ENCODE peak calls at places on chromosomes 12 and 14, in seven cellular contexts. One of them, this sample, is unnamed.

GRCh38 chr12:5073838-5074237 is 30.2 kb downstream of the KCNA5 start:
- DNase-seq in H1: peak
- DNase-seq in SK-N-SH: peak
- DNase-seq in GM12878: no peak
- DNase-seq in GM12892: no peak
- DNase-seq in K562: no peak
- DNase-seq in HepG2: no peak
- DNase-seq in this sample: no peak

GRCh38 chr12:14777271-14777670 is 26.0 kb downstream of the WBP11 start:
- DNase-seq in H1: no peak
- DNase-seq in SK-N-SH: no peak
- DNase-seq in GM12878: no peak
- DNase-seq in GM12892: no peak
- DNase-seq in K562: no peak
- DNase-seq in HepG2: peak
- DNase-seq in this sample: no peak

GRCh38 chr12:89390802-89391673 is 38.7 kb upstream of the DUSP6 start:
- DNase-seq in H1: no peak
- DNase-seq in SK-N-SH: no peak
- DNase-seq in GM12878: no peak
- DNase-seq in GM12892: no peak
- DNase-seq in K562: no peak
- DNase-seq in HepG2: peak
- DNase-seq in this sample: no peak

GRCh38 chr12:674272-674781 is 11.1 kb upstream of the NINJ2 start:
- DNase-seq in H1: no peak
- DNase-seq in SK-N-SH: no peak
- DNase-seq in GM12878: peak
- DNase-seq in GM12892: no peak
- DNase-seq in K562: no peak
- DNase-seq in HepG2: no peak
- DNase-seq in this sample: no peak

GRCh38 chr14:37826869-37827268 is 231.4 kb downstream of the TTC6 start:
- DNase-seq in H1: no peak
- DNase-seq in SK-N-SH: no peak
- DNase-seq in GM12878: no peak
- DNase-seq in GM12892: no peak
- DNase-seq in K562: no peak
- DNase-seq in HepG2: no peak
- DNase-seq in this sample: no peak

GRCh38 chr12:104182621-104183378 is 32.8 kb upstream of the TXNRD1 start:
- DNase-seq in H1: no peak
- DNase-seq in SK-N-SH: no peak
- DNase-seq in GM12878: no peak
- DNase-seq in GM12892: no peak
- DNase-seq in K562: no peak
- DNase-seq in HepG2: no peak
- DNase-seq in this sample: no peak

GRCh38 chr12:88958961-88959360 is 378.7 kb upstream of the KITLG start:
- DNase-seq in H1: no peak
- DNase-seq in SK-N-SH: no peak
- DNase-seq in GM12878: no peak
- DNase-seq in GM12892: no peak
- DNase-seq in K562: no peak
- DNase-seq in HepG2: no peak
- DNase-seq in this sample: no peak

GRCh38 chr12:2273288-2273687 is 220.5 kb downstream of the CACNA1C start:
- DNase-seq in H1: no peak
- DNase-seq in SK-N-SH: no peak
- DNase-seq in GM12878: no peak
- DNase-seq in GM12892: no peak
- DNase-seq in K562: no peak
- DNase-seq in HepG2: no peak
- DNase-seq in this sample: no peak

GRCh38 chr12:54611715-54612116 is 23.0 kb downstream of the LACRT start:
- DNase-seq in H1: no peak
- DNase-seq in SK-N-SH: no peak
- DNase-seq in GM12878: no peak
- DNase-seq in GM12892: no peak
- DNase-seq in K562: no peak
- DNase-seq in HepG2: no peak
- DNase-seq in this sample: no peak

GRCh38 chr14:90805662-90806548 is 10.3 kb downstream of the TTC7B start:
- DNase-seq in H1: no peak
- DNase-seq in SK-N-SH: no peak
- DNase-seq in GM12878: no peak
- DNase-seq in GM12892: no peak
- DNase-seq in K562: peak
- DNase-seq in HepG2: no peak
- DNase-seq in this sample: no peak

GRCh38 chr12:126069549-126070165 is 1004.4 kb downstream of the AACS start:
- DNase-seq in H1: peak
- DNase-seq in SK-N-SH: peak
- DNase-seq in GM12878: no peak
- DNase-seq in GM12892: no peak
- DNase-seq in K562: peak
- DNase-seq in HepG2: peak
- DNase-seq in this sample: peak

GRCh38 chr12:99043319-99043914 is 398.3 kb downstream of the APAF1 start:
- DNase-seq in H1: peak
- DNase-seq in SK-N-SH: peak
- DNase-seq in GM12878: peak
- DNase-seq in GM12892: peak
- DNase-seq in K562: peak
- DNase-seq in HepG2: peak
- DNase-seq in this sample: peak

GRCh38 chr12:106794369-106794768 is 19.9 kb downstream of the RIC8B start:
- DNase-seq in H1: no peak
- DNase-seq in SK-N-SH: no peak
- DNase-seq in GM12878: no peak
- DNase-seq in GM12892: no peak
- DNase-seq in K562: peak
- DNase-seq in HepG2: no peak
- DNase-seq in this sample: no peak

GRCh38 chr14:99531221-99532096 is 50.2 kb downstream of the CCNK start:
- DNase-seq in H1: no peak
- DNase-seq in SK-N-SH: no peak
- DNase-seq in GM12878: no peak
- DNase-seq in GM12892: no peak
- DNase-seq in K562: no peak
- DNase-seq in HepG2: no peak
- DNase-seq in this sample: no peak

GRCh38 chr14:21652209-21652808 is 1.3 kb upstream of the OR4E2 start:
- DNase-seq in H1: no peak
- DNase-seq in SK-N-SH: no peak
- DNase-seq in GM12878: no peak
- DNase-seq in GM12892: no peak
- DNase-seq in K562: no peak
- DNase-seq in HepG2: no peak
- DNase-seq in this sample: no peak

GRCh38 chr14:21642683-21643082 is 7.9 kb upstream of the OR10G2 start:
- DNase-seq in H1: no peak
- DNase-seq in SK-N-SH: no peak
- DNase-seq in GM12878: no peak
- DNase-seq in GM12892: no peak
- DNase-seq in K562: no peak
- DNase-seq in HepG2: no peak
- DNase-seq in this sample: no peak

GRCh38 chr14:21643407-21643806 is 8.7 kb upstream of the OR10G2 start:
- DNase-seq in H1: no peak
- DNase-seq in SK-N-SH: no peak
- DNase-seq in GM12878: no peak
- DNase-seq in GM12892: no peak
- DNase-seq in K562: no peak
- DNase-seq in HepG2: no peak
- DNase-seq in this sample: no peak

DNA sequence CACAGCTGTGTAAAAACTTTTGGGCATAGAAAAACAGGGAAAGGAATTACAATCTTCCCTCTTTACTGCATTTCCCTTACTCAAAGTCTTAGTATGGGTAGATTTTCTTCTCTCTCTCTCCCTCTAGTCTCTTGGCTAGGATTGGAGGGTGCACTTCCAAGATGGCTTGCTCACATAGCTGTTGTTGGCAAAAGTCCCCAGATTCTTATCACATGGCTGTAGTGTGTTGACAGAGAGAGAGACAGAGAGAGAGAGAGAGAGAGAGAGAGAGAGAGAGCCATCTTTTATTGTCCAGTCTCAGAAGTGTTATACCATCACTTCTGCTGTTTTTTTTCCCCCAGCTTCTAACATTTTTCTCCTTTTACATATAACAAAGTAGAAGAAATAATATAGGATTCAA is 6.3 kb upstream of the OR4E2 start:
- DNase-seq in H1: no peak
- DNase-seq in SK-N-SH: no peak
- DNase-seq in GM12878: no peak
- DNase-seq in GM12892: no peak
- DNase-seq in K562: no peak
- DNase-seq in HepG2: no peak
- DNase-seq in this sample: no peak
- TF ChIP-seq TAF1 in H1: no peak
- TF ChIP-seq TAF1 in SK-N-SH: no peak
- TF ChIP-seq TAF1 in GM12878: no peak
- TF ChIP-seq TAF1 in GM12892: no peak
- TF ChIP-seq TAF1 in K562: no peak
- TF ChIP-seq TAF1 in HepG2: no peak
- TF ChIP-seq TAF1 in this sample: no peak

GRCh38 chr12:51976376-51977160 is 25.1 kb downstream of the ACVR1B start:
- DNase-seq in H1: no peak
- DNase-seq in SK-N-SH: no peak
- DNase-seq in GM12878: no peak
- DNase-seq in GM12892: no peak
- DNase-seq in K562: no peak
- DNase-seq in HepG2: peak
- DNase-seq in this sample: no peak

GRCh38 chr12:51984657-51985056 is 22.1 kb upstream of the TAMALIN start:
- DNase-seq in H1: no peak
- DNase-seq in SK-N-SH: no peak
- DNase-seq in GM12878: no peak
- DNase-seq in GM12892: no peak
- DNase-seq in K562: no peak
- DNase-seq in HepG2: no peak
- DNase-seq in this sample: no peak

GRCh38 chr12:51977320-51977753 is 25.8 kb downstream of the ACVR1B start:
- DNase-seq in H1: no peak
- DNase-seq in SK-N-SH: no peak
- DNase-seq in GM12878: no peak
- DNase-seq in GM12892: no peak
- DNase-seq in K562: no peak
- DNase-seq in HepG2: peak
- DNase-seq in this sample: no peak

GRCh38 chr12:51980809-51981127 is 26.0 kb upstream of the TAMALIN start:
- DNase-seq in H1: no peak
- DNase-seq in SK-N-SH: no peak
- DNase-seq in GM12878: no peak
- DNase-seq in GM12892: no peak
- DNase-seq in K562: no peak
- DNase-seq in HepG2: no peak
- DNase-seq in this sample: no peak

GRCh38 chr12:51980051-51980808 is 26.5 kb upstream of the TAMALIN start:
- DNase-seq in H1: peak
- DNase-seq in SK-N-SH: peak
- DNase-seq in GM12878: no peak
- DNase-seq in GM12892: peak
- DNase-seq in K562: peak
- DNase-seq in HepG2: peak
- DNase-seq in this sample: peak
- TF ChIP-seq TAF1 in H1: no peak
- TF ChIP-seq TAF1 in SK-N-SH: no peak
- TF ChIP-seq TAF1 in GM12878: no peak
- TF ChIP-seq TAF1 in GM12892: no peak
- TF ChIP-seq TAF1 in K562: no peak
- TF ChIP-seq TAF1 in HepG2: no peak
- TF ChIP-seq TAF1 in this sample: no peak

DNA sequence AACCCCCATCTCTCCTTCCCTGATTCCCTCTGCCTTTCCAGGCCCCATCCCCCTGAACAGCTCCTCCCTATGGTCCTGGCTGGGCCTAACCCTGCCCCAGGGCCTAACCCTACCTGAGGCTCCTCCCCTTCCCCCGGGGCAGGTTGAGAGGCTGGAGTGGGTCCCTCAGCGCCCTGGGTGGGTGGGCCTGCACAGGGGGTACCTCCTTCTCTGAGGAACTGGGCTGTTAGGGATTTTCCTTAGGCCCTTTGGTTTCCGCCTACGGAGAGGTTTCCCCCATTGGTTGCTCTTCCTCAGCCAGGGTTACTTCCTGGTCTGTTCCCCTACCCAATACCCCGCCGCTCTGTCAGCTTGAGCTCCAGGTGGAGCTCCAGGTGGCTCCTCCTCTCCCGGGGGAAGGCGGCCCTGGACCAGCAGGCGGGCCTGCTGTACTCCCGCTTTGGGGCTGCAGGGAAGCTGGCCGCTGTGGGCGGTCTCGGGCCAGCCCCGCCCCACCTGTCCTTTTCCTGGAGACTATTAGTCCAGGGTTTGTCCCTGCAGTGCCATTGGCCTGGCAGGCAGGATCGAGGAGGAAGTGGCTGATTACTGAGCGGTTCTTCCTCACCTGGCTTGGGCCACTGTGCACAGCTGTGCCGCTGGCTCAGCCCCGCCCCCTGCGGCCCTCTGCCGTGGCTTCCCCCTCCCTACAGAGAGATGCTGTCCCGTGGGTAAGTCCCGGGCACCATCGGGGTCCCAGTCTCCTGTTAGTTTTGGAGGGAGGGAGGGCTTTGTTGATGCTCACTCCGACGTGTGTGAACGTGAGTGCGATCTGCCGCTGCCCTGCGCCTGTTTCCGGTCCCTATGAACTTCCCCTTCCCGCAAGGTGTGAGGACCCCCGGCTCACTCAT is 2.5 kb downstream of the C12orf57 start:
- DNase-seq in H1: peak
- DNase-seq in SK-N-SH: peak
- DNase-seq in GM12878: peak
- DNase-seq in GM12892: no peak
- DNase-seq in K562: peak
- DNase-seq in HepG2: peak
- DNase-seq in this sample: no peak
- TF ChIP-seq TAF1 in H1: peak
- TF ChIP-seq TAF1 in SK-N-SH: no peak
- TF ChIP-seq TAF1 in GM12878: no peak
- TF ChIP-seq TAF1 in GM12892: no peak
- TF ChIP-seq TAF1 in K562: no peak
- TF ChIP-seq TAF1 in HepG2: peak
- TF ChIP-seq TAF1 in this sample: no peak

DNA sequence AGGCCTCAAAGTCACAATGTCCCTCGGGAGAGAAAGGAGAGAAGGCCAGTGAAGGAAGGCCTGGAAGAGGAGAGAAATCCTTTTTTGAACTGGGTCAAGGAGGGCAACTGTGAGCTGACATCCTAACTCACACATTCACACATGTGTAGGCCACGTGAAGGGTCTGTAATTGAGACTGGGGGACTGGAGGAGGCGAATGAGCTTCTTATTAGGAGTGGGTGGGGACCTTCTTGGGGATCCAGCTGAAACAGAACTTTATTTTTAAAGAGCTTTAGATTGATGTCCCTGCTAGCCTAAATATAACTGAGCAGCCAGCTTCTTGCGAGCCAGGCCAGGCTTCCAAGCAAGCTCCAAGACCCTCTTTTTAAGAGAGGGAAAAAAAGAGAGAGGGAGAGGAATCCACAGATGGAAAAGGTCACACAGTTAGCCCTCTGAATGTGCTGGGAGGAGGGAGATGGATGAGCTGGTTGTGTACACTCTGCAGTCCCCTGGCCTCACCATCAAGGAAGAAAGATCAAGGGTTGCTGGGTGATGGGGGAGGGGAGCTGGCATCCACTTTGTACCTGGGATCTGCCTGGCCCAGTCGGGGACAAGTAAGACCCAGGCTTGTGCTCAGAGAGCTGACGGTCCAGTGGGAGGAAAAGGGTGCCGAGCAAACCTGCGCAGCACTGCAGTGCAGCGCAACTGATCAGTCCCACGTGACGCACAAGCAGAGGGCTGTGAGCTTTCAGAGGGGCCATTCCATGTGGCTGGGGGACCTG is 154.6 kb downstream of the ZFP36L1 start:
- DNase-seq in H1: peak
- DNase-seq in SK-N-SH: no peak
- DNase-seq in GM12878: no peak
- DNase-seq in GM12892: no peak
- DNase-seq in K562: no peak
- DNase-seq in HepG2: peak
- DNase-seq in this sample: no peak
- TF ChIP-seq TAF1 in H1: no peak
- TF ChIP-seq TAF1 in SK-N-SH: no peak
- TF ChIP-seq TAF1 in GM12878: no peak
- TF ChIP-seq TAF1 in GM12892: no peak
- TF ChIP-seq TAF1 in K562: no peak
- TF ChIP-seq TAF1 in HepG2: no peak
- TF ChIP-seq TAF1 in this sample: no peak